ENCODE peak calls at places on chromosome 12, in ten cellular contexts. L, D, X, V, C, Y, H, P, G and T are unnamed samples. For H3K27me3, the result is how much of the 10 kb centered on the place peaks cover.

GRCh38 chr12:9163392-9163791 is 44.8 kb downstream of the PZP start:
- DNase-seq in L (no peak), D (no peak), X (no peak), V (no peak), C (no peak), Y (no peak), H (no peak), P (no peak), G (no peak), T (no peak)

GRCh38 chr12:26149963-26150362 is 25.1 kb upstream of the BHLHE41 start:
- DNase-seq in L (no peak), D (no peak), X (no peak), V (no peak), C (no peak), Y (no peak), H (no peak), P (no peak), G (peak), T (no peak)

GRCh38 chr12:92675092-92675865 is 27.5 kb upstream of the PLEKHG7 start:
- DNase-seq in L (no peak), D (no peak), X (no peak), V (no peak), C (peak), Y (no peak), H (no peak), P (no peak), G (no peak), T (no peak)

GRCh38 chr12:59596232-59597143 is 659 bp downstream of the SLC16A7 start:
- DNase-seq in L (peak), D (peak), X (peak), V (peak), C (no peak), Y (peak), H (peak), P (peak), G (peak), T (peak)

GRCh38 chr12:14960548-14961465 is 594 bp downstream of the ARHGDIB start:
- DNase-seq in L (no peak), D (no peak), X (no peak), V (no peak), C (peak), Y (no peak), H (no peak), P (peak), G (peak), T (no peak)

GRCh38 chr12:47767197-47767724 is 5.8 kb upstream of the SLC48A1 start:
- DNase-seq in L (peak), D (no peak), X (peak), V (no peak), C (no peak), Y (no peak), H (no peak), P (peak), G (peak), T (no peak)

GRCh38 chr12:14846878-14847580 is 3.7 kb upstream of the ART4 start:
- DNase-seq in L (no peak), D (no peak), X (no peak), V (no peak), C (no peak), Y (no peak), H (no peak), P (no peak), G (no peak), T (no peak)

GRCh38 chr12:50103767-50104321 is at the start of gene GPD1:
- DNase-seq in L (peak), D (peak), X (peak), V (no peak), C (no peak), Y (no peak), H (no peak), P (peak), G (peak), T (peak)

GRCh38 chr12:52495385-52495784 is 2.3 kb upstream of the KRT6A start:
- DNase-seq in L (peak), D (no peak), X (no peak), V (no peak), C (peak), Y (no peak), H (no peak), P (no peak), G (no peak), T (no peak)

GRCh38 chr12:86261606-86262005 is 5.4 kb upstream of the MGAT4C start:
- DNase-seq in L (no peak), D (no peak), X (no peak), V (no peak), C (no peak), Y (no peak), H (no peak), P (no peak), G (no peak), T (no peak)

GRCh38 chr12:56636675-56637540 is 6.8 kb upstream of the BAZ2A start:
- DNase-seq in L (peak), D (peak), X (peak), V (peak), C (peak), Y (peak), H (peak), P (peak), G (peak), T (peak)

GRCh38 chr12:19998968-19999792 is 369.2 kb upstream of the PDE3A start:
- DNase-seq in L (no peak), D (no peak), X (no peak), V (no peak), C (no peak), Y (no peak), H (no peak), P (no peak), G (no peak), T (no peak)

GRCh38 chr12:121061831-121062230 is 22.8 kb upstream of the OASL start:
- DNase-seq in L (peak), D (no peak), X (no peak), V (no peak), C (no peak), Y (no peak), H (no peak), P (no peak), G (no peak), T (no peak)

GRCh38 chr12:39814626-39815025 is 195.0 kb upstream of the ABCD2 start:
- DNase-seq in L (no peak), D (no peak), X (no peak), V (no peak), C (no peak), Y (no peak), H (no peak), P (no peak), G (no peak), T (no peak)

GRCh38 chr12:26651566-26652188 is 181.3 kb downstream of the ITPR2 start:
- DNase-seq in L (peak), D (peak), X (peak), V (no peak), C (peak), Y (no peak), H (peak), P (no peak), G (peak), T (no peak)

GRCh38 chr12:45986646-45987338 is 3.6 kb downstream of the SCAF11 start:
- DNase-seq in L (no peak), D (no peak), X (no peak), V (no peak), C (no peak), Y (no peak), H (no peak), P (no peak), G (no peak), T (no peak)

GRCh38 chr12:51905507-51906438 is 1.5 kb upstream of the ACVRL1 start:
- DNase-seq in L (no peak), D (peak), X (peak), V (no peak), C (no peak), Y (peak), H (no peak), P (peak), G (no peak), T (peak)

GRCh38 chr12:76010732-76011458 is 20.7 kb downstream of the PHLDA1 start:
- DNase-seq in L (peak), D (no peak), X (no peak), V (no peak), C (no peak), Y (no peak), H (no peak), P (no peak), G (no peak), T (no peak)

GRCh38 chr12:109115758-109116610 is at the start of gene ACACB:
- DNase-seq in L (peak), D (peak), X (peak), V (no peak), C (no peak), Y (peak), H (no peak), P (peak), G (peak), T (peak)

DNA sequence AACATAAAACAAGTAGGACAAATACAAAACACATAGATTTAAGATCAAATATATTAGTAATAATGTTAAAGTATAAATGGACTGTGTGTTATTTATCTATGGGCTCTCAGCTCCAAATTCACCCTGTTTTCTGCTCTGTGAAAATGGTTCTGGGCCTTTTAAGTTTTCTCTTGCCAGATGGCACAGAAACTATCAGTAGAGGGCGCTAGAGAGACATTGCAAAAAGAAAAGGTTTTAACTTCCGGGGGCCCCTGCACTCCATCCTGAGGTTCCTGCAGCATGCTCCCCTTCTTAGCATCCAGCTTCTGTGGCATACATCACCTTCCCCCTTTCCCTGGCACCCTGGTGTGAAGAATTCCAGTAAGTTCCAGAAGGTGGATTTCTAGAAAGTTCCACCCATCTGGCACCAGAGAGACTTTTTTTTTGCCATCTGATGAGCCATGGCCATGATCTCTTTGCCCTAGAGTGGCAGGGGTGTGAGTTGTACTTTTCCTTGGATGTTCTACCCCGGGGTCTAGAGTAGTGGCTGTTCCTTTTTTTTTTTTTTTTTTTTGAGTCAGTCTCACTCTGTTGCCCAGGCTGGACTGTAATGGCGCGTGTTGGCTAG is 29.3 kb downstream of the ZCRB1 start:
- DNase-seq in L (peak), D (no peak), X (no peak), V (no peak), C (no peak), Y (no peak), H (no peak), P (no peak), G (peak), T (no peak)
- TF ChIP-seq CTCF in L (peak), D (no peak), X (no peak), V (peak), C (no peak), Y (no peak), H (peak), P (peak), G (peak), T (no peak)

GRCh38 chr12:24845615-24846014 is 103.3 kb downstream of the BCAT1 start:
- DNase-seq in L (no peak), D (no peak), X (no peak), V (no peak), C (no peak), Y (no peak), H (no peak), P (no peak), G (no peak), T (no peak)

GRCh38 chr12:24839268-24839791 is 109.6 kb downstream of the BCAT1 start:
- DNase-seq in L (no peak), D (no peak), X (no peak), V (no peak), C (no peak), Y (no peak), H (peak), P (no peak), G (no peak), T (no peak)

GRCh38 chr12:24838531-24838950 is 110.4 kb downstream of the BCAT1 start:
- DNase-seq in L (no peak), D (peak), X (no peak), V (peak), C (no peak), Y (peak), H (peak), P (no peak), G (no peak), T (peak)

GRCh38 chr12:24835377-24835776 is 113.5 kb downstream of the BCAT1 start:
- DNase-seq in L (no peak), D (no peak), X (no peak), V (no peak), C (no peak), Y (no peak), H (no peak), P (no peak), G (no peak), T (no peak)

DNA sequence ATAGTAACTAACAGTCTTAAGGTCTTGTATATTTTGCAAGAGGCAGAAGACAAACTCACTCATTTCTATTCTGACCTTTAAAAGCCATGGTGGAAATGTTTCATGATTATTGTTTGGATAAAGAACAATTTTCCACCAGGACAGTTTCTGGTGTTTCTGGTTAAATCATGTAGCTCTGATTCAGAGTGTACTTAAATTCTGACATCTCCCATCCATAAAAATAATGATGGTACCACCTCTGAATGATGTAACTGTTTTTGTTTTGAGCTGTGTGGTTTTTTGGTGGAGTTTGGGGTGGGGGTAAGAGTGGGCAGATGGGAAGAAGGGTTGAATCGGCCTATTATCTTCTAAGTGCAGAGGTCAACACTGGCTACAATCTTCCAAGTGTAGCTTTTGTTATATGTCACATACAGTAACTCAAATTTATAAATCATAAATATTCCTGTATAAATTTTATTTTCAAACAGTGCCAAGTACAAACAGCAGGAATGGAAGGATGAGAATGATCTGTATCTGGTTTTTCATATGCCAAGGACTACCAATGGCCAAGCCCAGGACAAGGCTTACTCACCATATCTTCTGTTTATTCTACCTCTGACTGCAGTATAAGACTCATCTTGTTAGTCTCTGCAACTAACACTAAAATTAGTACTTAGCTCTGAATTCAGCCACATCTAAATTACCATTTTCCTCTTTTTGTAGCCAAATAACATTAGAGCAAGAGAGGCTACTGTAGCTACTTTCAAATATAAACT is 108.7 kb downstream of the BCAT1 start:
- DNase-seq in L (no peak), D (no peak), X (no peak), V (no peak), C (no peak), Y (no peak), H (peak), P (no peak), G (no peak), T (no peak)
- H3K4me3 ChIP-seq in L (no peak), D (no peak), X (no peak), V (no peak), C (no peak), Y (no peak), H (no peak), P (no peak), G (no peak), T (no peak)

GRCh38 chr12:27970391-27970980 is 2.0 kb downstream of the PTHLH start:
- DNase-seq in L (peak), D (peak), X (no peak), V (no peak), C (no peak), Y (no peak), H (no peak), P (peak), G (no peak), T (no peak)
- H3K27me3 ChIP-seq in L (half or more), D (under half), X (under half), V (under half), C (under half), Y (under half), H (under half), P (half or more), G (under half), T (under half)

GRCh38 chr12:117476341-117476740 is 114.9 kb upstream of the NOS1 start:
- DNase-seq in L (no peak), D (no peak), X (no peak), V (no peak), C (no peak), Y (no peak), H (no peak), P (no peak), G (no peak), T (no peak)

GRCh38 chr12:117469883-117470483 is 108.6 kb upstream of the NOS1 start:
- DNase-seq in L (no peak), D (no peak), X (no peak), V (no peak), C (no peak), Y (no peak), H (no peak), P (no peak), G (no peak), T (no peak)

GRCh38 chr12:117473856-117474255 is 112.4 kb upstream of the NOS1 start:
- DNase-seq in L (no peak), D (no peak), X (no peak), V (no peak), C (no peak), Y (no peak), H (no peak), P (no peak), G (no peak), T (no peak)

GRCh38 chr12:117470804-117471203 is 109.4 kb upstream of the NOS1 start:
- DNase-seq in L (no peak), D (no peak), X (no peak), V (no peak), C (no peak), Y (no peak), H (no peak), P (no peak), G (no peak), T (no peak)

DNA sequence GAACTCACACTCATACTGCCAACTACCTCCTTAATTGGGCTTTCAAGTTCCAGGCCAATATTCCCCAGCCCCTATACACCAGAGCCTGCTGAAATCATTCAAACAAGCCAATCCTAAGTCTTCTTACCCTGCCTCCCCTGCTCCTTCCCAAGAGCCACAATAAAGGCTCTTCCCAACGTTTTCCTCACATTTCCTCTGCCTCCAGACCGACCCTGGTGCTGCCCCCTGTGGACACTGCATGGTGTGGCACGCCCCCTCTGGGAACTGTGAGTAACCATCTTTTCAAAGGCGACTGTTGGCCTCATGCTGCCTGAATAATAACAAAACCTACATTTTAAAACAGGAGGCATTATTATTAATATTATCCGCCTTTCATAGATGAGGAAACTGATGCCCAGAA is 111.6 kb upstream of the NOS1 start:
- DNase-seq in L (peak), D (no peak), X (no peak), V (no peak), C (no peak), Y (no peak), H (no peak), P (no peak), G (no peak), T (no peak)
- TF ChIP-seq CTCF in L (peak), D (no peak), X (no peak), V (peak), C (peak), Y (no peak), H (peak), P (no peak), G (peak), T (no peak)

GRCh38 chr12:12874014-12874413 is 17.3 kb upstream of the GPRC5A start:
- DNase-seq in L (no peak), D (no peak), X (no peak), V (no peak), C (no peak), Y (no peak), H (no peak), P (no peak), G (no peak), T (no peak)
- H3K4me3 ChIP-seq in L (no peak), D (no peak), X (no peak), V (no peak), C (no peak), Y (no peak), H (no peak), P (no peak), G (no peak), T (no peak)

GRCh38 chr12:54050479-54050805 is 3.2 kb upstream of the HOXC4 start:
- DNase-seq in L (peak), D (no peak), X (no peak), V (no peak), C (no peak), Y (no peak), H (no peak), P (no peak), G (no peak), T (no peak)

GRCh38 chr12:54047964-54048303 is 5.7 kb upstream of the HOXC4 start:
- DNase-seq in L (peak), D (no peak), X (no peak), V (no peak), C (no peak), Y (no peak), H (no peak), P (no peak), G (no peak), T (no peak)

GRCh38 chr12:54047160-54047963 is 6.3 kb upstream of the HOXC4 start:
- DNase-seq in L (peak), D (no peak), X (no peak), V (no peak), C (no peak), Y (no peak), H (no peak), P (no peak), G (no peak), T (no peak)

GRCh38 chr12:54049164-54049563 is 4.5 kb upstream of the HOXC4 start:
- DNase-seq in L (no peak), D (no peak), X (no peak), V (no peak), C (no peak), Y (no peak), H (no peak), P (no peak), G (no peak), T (no peak)

DNA sequence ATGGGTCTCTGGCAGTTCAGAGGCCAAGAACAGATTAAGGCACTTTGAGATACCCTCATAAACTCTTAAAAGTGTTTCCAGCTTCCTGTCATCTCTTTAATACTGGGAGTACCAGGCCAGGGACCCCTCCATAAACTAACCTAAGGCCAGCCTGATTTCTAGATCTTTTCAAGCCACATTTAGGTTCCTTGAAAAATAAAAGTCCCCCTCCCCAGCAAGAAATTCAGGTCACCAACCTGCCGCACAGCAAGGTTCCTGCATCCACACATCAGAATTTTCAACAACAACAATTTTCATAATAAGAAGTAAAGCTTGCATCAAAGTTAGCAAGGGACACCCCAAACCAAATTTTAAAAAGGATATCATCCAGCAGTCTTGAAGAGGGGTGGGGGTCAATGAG is 4.9 kb upstream of the HOXC4 start:
- DNase-seq in L (no peak), D (no peak), X (no peak), V (no peak), C (no peak), Y (no peak), H (no peak), P (no peak), G (no peak), T (no peak)
- H3K27me3 ChIP-seq in L (half or more), D (under half), X (under half), V (under half), C (under half), Y (under half), H (half or more), P (half or more), G (under half), T (under half)